ENCODE peak calls at places on chromosomes 7 and 10, in four cellular contexts. A, X, N and E are unnamed samples.

GRCh38 chr7:143379607-143380263 is 1.4 kb upstream of the ZYX start:
- DNase-seq in A (no peak), X (peak; percentile 16), N (no peak), E (peak; percentile 46)

GRCh38 chr10:103040424-103040823 is 122.3 kb downstream of the CNNM2 start:
- DNase-seq in A (peak; percentile 74), X (no peak), N (no peak), E (no peak)

GRCh38 chr10:67433276-67433675 is 262.7 kb downstream of the CTNNA3 start:
- DNase-seq in A (no peak), X (no peak), N (no peak), E (no peak)

GRCh38 chr10:15200626-15201025 is 32.1 kb upstream of the NMT2 start:
- DNase-seq in A (no peak), X (peak; percentile 90), N (peak; percentile 74), E (no peak)

GRCh38 chr10:15370741-15371701 is at the start of gene FAM171A1:
- DNase-seq in A (peak; percentile 36), X (no peak), N (no peak), E (peak; percentile 93)

GRCh38 chr7:6443372-6443941 is 4.3 kb downstream of the DAGLB start:
- DNase-seq in A (no peak), X (peak; percentile 85), N (peak; percentile 18), E (no peak)

GRCh38 chr7:158401295-158401694 is 186.3 kb downstream of the PTPRN2 start:
- DNase-seq in A (no peak), X (no peak), N (no peak), E (no peak)

GRCh38 chr10:80462986-80463741 is 9.1 kb downstream of the TSPAN14 start:
- DNase-seq in A (no peak), X (no peak), N (no peak), E (peak; percentile 59)

GRCh38 chr10:72007246-72007892 is 43.2 kb downstream of the CHST3 start:
- DNase-seq in A (peak; percentile 36), X (no peak), N (no peak), E (no peak)

DNA sequence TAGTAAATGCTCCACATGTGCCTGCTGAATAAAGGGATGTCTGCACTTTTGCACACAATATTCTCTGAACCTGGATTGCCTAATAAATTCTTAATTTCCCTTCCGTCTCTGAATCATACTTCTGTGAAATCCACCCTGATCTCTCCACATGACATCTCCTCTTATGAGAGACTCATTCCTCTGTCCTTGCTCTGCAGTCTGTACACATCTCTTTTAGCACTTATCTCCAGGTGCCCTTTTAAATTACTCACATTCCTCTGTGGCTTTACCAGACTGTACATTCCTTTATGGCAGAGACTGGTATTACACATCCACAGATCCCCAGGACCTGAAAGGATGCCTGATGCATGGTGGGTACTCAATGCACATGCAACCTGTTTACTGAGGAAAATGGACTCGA is 527.6 kb downstream of the PHTF2 start:
- DNase-seq in A (no peak), X (no peak), N (no peak), E (no peak)
- TF ChIP-seq ELF1 in A (no peak), X (no peak), N (no peak), E (no peak)

DNA sequence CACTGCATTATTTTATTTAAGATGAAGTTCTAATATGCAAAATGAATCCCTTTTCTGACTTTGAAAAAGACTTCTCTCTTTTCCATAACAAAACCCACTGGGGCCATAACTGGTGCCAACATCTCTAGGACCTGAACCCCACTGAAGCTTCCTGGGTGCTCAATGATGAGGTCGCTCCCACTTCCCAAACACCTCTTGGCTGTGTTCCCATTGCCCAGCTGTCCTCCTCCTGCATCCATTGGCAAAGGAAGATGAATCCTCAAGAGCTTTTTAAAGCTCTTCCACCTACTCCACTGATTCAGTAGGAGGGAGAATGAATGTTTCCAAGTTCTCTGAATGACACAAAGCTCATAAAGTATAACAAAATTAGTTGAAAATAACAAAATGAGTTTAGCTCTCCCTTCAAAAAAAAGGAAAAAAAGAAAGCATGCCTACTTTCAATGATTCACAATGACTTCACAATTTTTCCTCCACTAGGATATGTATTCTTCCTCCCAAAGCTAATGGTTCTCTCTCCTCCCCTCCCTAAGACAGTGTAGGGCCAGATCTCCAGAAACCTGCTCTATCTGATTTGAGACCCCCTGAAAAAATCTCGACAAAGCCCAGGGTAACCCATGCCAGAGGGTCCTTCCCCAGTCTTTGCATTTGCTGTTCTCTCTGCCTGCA is 64.8 kb downstream of the SORBS1 start:
- DNase-seq in A (no peak), X (no peak), N (no peak), E (no peak)
- TF ChIP-seq ELF1 in A (no peak), X (no peak), N (no peak), E (no peak)

DNA sequence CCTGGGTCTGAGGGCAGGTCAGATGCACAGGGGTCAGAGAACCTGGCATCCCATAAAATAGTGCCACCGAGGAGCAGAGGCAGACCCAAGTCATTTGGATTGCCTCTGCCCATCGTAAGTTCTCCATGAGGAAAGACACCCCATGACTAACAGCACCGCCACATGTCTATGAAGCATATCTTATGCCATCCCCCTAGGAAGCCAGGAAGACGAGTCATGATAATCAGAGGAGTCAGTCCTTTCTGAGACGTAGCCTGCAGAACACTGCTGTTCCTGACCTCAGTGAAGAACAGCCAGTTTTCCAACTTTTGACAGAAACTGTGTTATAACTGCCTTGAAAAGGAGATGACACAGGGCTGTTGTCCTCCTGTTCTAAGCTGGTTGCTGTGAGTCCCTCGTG is 51.2 kb downstream of the INSYN2A start:
- DNase-seq in A (no peak), X (peak; percentile 24), N (no peak), E (no peak)
- TF ChIP-seq ELF1 in A (no peak), X (no peak), N (no peak), E (no peak)

GRCh38 chr7:140230517-140230861 is 53.7 kb upstream of the KDM7A start:
- DNase-seq in A (no peak), X (no peak), N (peak; percentile 35), E (peak; percentile 89)
- TF ChIP-seq ELF1 in A (no peak), X (no peak), N (no peak), E (no peak)

GRCh38 chr10:30557884-30558283 is 71.7 kb downstream of the LYZL2 start:
- DNase-seq in A (peak; percentile 41), X (no peak), N (peak; percentile 82), E (no peak)
- TF ChIP-seq ELF1 in A (no peak), X (no peak), N (no peak), E (no peak)